ENCODE peak calls at places on chromosome 7, in five cellular contexts. One of them, this sample, is unnamed.

GRCh38 chr7:36746347-36746746 is 22.1 kb upstream of the AOAH start:
- DNase-seq in effector CD4-positive, alpha-beta T cell: no peak
- DNase-seq in EH: peak
- DNase-seq in neural crest cell: no peak
- DNase-seq in occipital lobe: no peak
- DNase-seq in this sample: no peak

GRCh38 chr7:55534262-55534915 is 37.9 kb downstream of the VOPP1 start:
- DNase-seq in effector CD4-positive, alpha-beta T cell: peak
- DNase-seq in EH: peak
- DNase-seq in neural crest cell: no peak
- DNase-seq in occipital lobe: no peak
- DNase-seq in this sample: peak

GRCh38 chr7:47809387-47809786 is 138.9 kb downstream of the PKD1L1 start:
- DNase-seq in effector CD4-positive, alpha-beta T cell: no peak
- DNase-seq in EH: no peak
- DNase-seq in neural crest cell: no peak
- DNase-seq in occipital lobe: no peak
- DNase-seq in this sample: no peak

GRCh38 chr7:64965594-64965993 is 25.2 kb downstream of the ZNF117 start:
- DNase-seq in effector CD4-positive, alpha-beta T cell: no peak
- DNase-seq in EH: no peak
- DNase-seq in neural crest cell: no peak
- DNase-seq in occipital lobe: no peak
- DNase-seq in this sample: no peak

GRCh38 chr7:39609462-39610149 is 13.8 kb upstream of the RALA start:
- DNase-seq in effector CD4-positive, alpha-beta T cell: no peak
- DNase-seq in EH: no peak
- DNase-seq in neural crest cell: peak
- DNase-seq in occipital lobe: no peak
- DNase-seq in this sample: no peak

GRCh38 chr7:137950967-137951366 is 50.9 kb downstream of the CREB3L2 start:
- DNase-seq in effector CD4-positive, alpha-beta T cell: no peak
- DNase-seq in EH: no peak
- DNase-seq in neural crest cell: no peak
- DNase-seq in occipital lobe: no peak
- DNase-seq in this sample: no peak

GRCh38 chr7:90897961-90898469 is 301.9 kb downstream of the CDK14 start:
- DNase-seq in effector CD4-positive, alpha-beta T cell: no peak
- DNase-seq in EH: no peak
- DNase-seq in neural crest cell: no peak
- DNase-seq in occipital lobe: no peak
- DNase-seq in this sample: no peak

GRCh38 chr7:1045038-1045726 is 836 bp downstream of the GPR146 start:
- DNase-seq in effector CD4-positive, alpha-beta T cell: no peak
- DNase-seq in EH: no peak
- DNase-seq in neural crest cell: no peak
- DNase-seq in occipital lobe: no peak
- DNase-seq in this sample: no peak

GRCh38 chr7:142696456-142697179 is 52.7 kb upstream of the PRSS1 start:
- DNase-seq in effector CD4-positive, alpha-beta T cell: no peak
- DNase-seq in EH: no peak
- DNase-seq in neural crest cell: no peak
- DNase-seq in occipital lobe: no peak
- DNase-seq in this sample: no peak

GRCh38 chr7:136293272-136293671 is 316.1 kb upstream of the MTPN start:
- DNase-seq in effector CD4-positive, alpha-beta T cell: no peak
- DNase-seq in EH: no peak
- DNase-seq in neural crest cell: no peak
- DNase-seq in occipital lobe: no peak
- DNase-seq in this sample: no peak

GRCh38 chr7:28362812-28363211 is 49.5 kb upstream of the CREB5 start:
- DNase-seq in effector CD4-positive, alpha-beta T cell: no peak
- DNase-seq in EH: no peak
- DNase-seq in neural crest cell: no peak
- DNase-seq in occipital lobe: no peak
- DNase-seq in this sample: no peak

GRCh38 chr7:155193716-155194115 is 104.0 kb upstream of the INSIG1 start:
- DNase-seq in effector CD4-positive, alpha-beta T cell: no peak
- DNase-seq in EH: no peak
- DNase-seq in neural crest cell: no peak
- DNase-seq in occipital lobe: no peak
- DNase-seq in this sample: no peak

GRCh38 chr7:136884492-136884891 is 16.0 kb downstream of the CHRM2 start:
- DNase-seq in effector CD4-positive, alpha-beta T cell: no peak
- DNase-seq in EH: no peak
- DNase-seq in neural crest cell: no peak
- DNase-seq in occipital lobe: no peak
- DNase-seq in this sample: no peak

GRCh38 chr7:37657798-37658197 is 25.8 kb upstream of the GPR141 start:
- DNase-seq in effector CD4-positive, alpha-beta T cell: no peak
- DNase-seq in EH: no peak
- DNase-seq in neural crest cell: no peak
- DNase-seq in occipital lobe: no peak
- DNase-seq in this sample: no peak

GRCh38 chr7:48304641-48305040 is 133.4 kb downstream of the ABCA13 start:
- DNase-seq in effector CD4-positive, alpha-beta T cell: no peak
- DNase-seq in EH: no peak
- DNase-seq in neural crest cell: no peak
- DNase-seq in occipital lobe: no peak
- DNase-seq in this sample: no peak

GRCh38 chr7:120373174-120373573 is 100.2 kb downstream of the KCND2 start:
- DNase-seq in effector CD4-positive, alpha-beta T cell: no peak
- DNase-seq in EH: no peak
- DNase-seq in neural crest cell: no peak
- DNase-seq in occipital lobe: no peak
- DNase-seq in this sample: no peak

GRCh38 chr7:134703781-134704180 is 57.1 kb downstream of the BPGM start:
- DNase-seq in effector CD4-positive, alpha-beta T cell: no peak
- DNase-seq in EH: peak
- DNase-seq in neural crest cell: no peak
- DNase-seq in occipital lobe: no peak
- DNase-seq in this sample: no peak

GRCh38 chr7:142563470-142563869 is 185.8 kb upstream of the PRSS1 start:
- DNase-seq in effector CD4-positive, alpha-beta T cell: no peak
- DNase-seq in EH: peak
- DNase-seq in neural crest cell: no peak
- DNase-seq in occipital lobe: no peak
- DNase-seq in this sample: peak

GRCh38 chr7:2956076-2956475 is 87.6 kb downstream of the CARD11 start:
- DNase-seq in effector CD4-positive, alpha-beta T cell: no peak
- DNase-seq in EH: no peak
- DNase-seq in neural crest cell: no peak
- DNase-seq in occipital lobe: no peak
- DNase-seq in this sample: no peak

GRCh38 chr7:126657599-126658358 is 595.0 kb downstream of the GRM8 start:
- DNase-seq in effector CD4-positive, alpha-beta T cell: no peak
- DNase-seq in EH: no peak
- DNase-seq in neural crest cell: no peak
- DNase-seq in occipital lobe: no peak
- DNase-seq in this sample: no peak

GRCh38 chr7:157962458-157963306 is 624.9 kb downstream of the PTPRN2 start:
- DNase-seq in effector CD4-positive, alpha-beta T cell: no peak
- DNase-seq in EH: no peak
- DNase-seq in neural crest cell: no peak
- DNase-seq in occipital lobe: no peak
- DNase-seq in this sample: no peak

GRCh38 chr7:33421384-33421783 is 292.0 kb downstream of the BBS9 start:
- DNase-seq in effector CD4-positive, alpha-beta T cell: no peak
- DNase-seq in EH: peak
- DNase-seq in neural crest cell: no peak
- DNase-seq in occipital lobe: no peak
- DNase-seq in this sample: no peak

GRCh38 chr7:29309041-29309860 is 114.7 kb downstream of the CHN2 start:
- DNase-seq in effector CD4-positive, alpha-beta T cell: no peak
- DNase-seq in EH: no peak
- DNase-seq in neural crest cell: no peak
- DNase-seq in occipital lobe: no peak
- DNase-seq in this sample: no peak

GRCh38 chr7:18866359-18867036 is 250.9 kb downstream of the TWIST1 start:
- DNase-seq in effector CD4-positive, alpha-beta T cell: no peak
- DNase-seq in EH: peak
- DNase-seq in neural crest cell: no peak
- DNase-seq in occipital lobe: no peak
- DNase-seq in this sample: no peak

GRCh38 chr7:68224041-68224534 is 1227.5 kb downstream of the TYW1 start:
- DNase-seq in effector CD4-positive, alpha-beta T cell: no peak
- DNase-seq in EH: no peak
- DNase-seq in neural crest cell: peak
- DNase-seq in occipital lobe: no peak
- DNase-seq in this sample: peak

GRCh38 chr7:132158841-132159240 is 417.4 kb downstream of the PLXNA4 start:
- DNase-seq in effector CD4-positive, alpha-beta T cell: no peak
- DNase-seq in EH: no peak
- DNase-seq in neural crest cell: no peak
- DNase-seq in occipital lobe: no peak
- DNase-seq in this sample: no peak

GRCh38 chr7:112421666-112422486 is 28.4 kb upstream of the IFRD1 start:
- DNase-seq in effector CD4-positive, alpha-beta T cell: no peak
- DNase-seq in EH: no peak
- DNase-seq in neural crest cell: no peak
- DNase-seq in occipital lobe: no peak
- DNase-seq in this sample: no peak

GRCh38 chr7:88015309-88015708 is 81.3 kb downstream of the ADAM22 start:
- DNase-seq in effector CD4-positive, alpha-beta T cell: no peak
- DNase-seq in EH: no peak
- DNase-seq in neural crest cell: no peak
- DNase-seq in occipital lobe: no peak
- DNase-seq in this sample: no peak

GRCh38 chr7:142301923-142302550 is 44.2 kb upstream of the PRSS58 start:
- DNase-seq in effector CD4-positive, alpha-beta T cell: no peak
- DNase-seq in EH: no peak
- DNase-seq in neural crest cell: no peak
- DNase-seq in occipital lobe: no peak
- DNase-seq in this sample: no peak

GRCh38 chr7:27661776-27662489 is 750 bp downstream of the HIBADH start:
- DNase-seq in effector CD4-positive, alpha-beta T cell: peak
- DNase-seq in EH: peak
- DNase-seq in neural crest cell: peak
- DNase-seq in occipital lobe: peak
- DNase-seq in this sample: peak

GRCh38 chr7:99083068-99083651 is 60.7 kb downstream of the SMURF1 start:
- DNase-seq in effector CD4-positive, alpha-beta T cell: no peak
- DNase-seq in EH: peak
- DNase-seq in neural crest cell: no peak
- DNase-seq in occipital lobe: no peak
- DNase-seq in this sample: no peak

GRCh38 chr7:138987686-138988085 is 6.5 kb upstream of the KIAA1549 start:
- DNase-seq in effector CD4-positive, alpha-beta T cell: no peak
- DNase-seq in EH: no peak
- DNase-seq in neural crest cell: no peak
- DNase-seq in occipital lobe: no peak
- DNase-seq in this sample: no peak

GRCh38 chr7:149130572-149131198 is 4.6 kb upstream of the ZNF425 start:
- DNase-seq in effector CD4-positive, alpha-beta T cell: no peak
- DNase-seq in EH: no peak
- DNase-seq in neural crest cell: no peak
- DNase-seq in occipital lobe: no peak
- DNase-seq in this sample: no peak

GRCh38 chr7:139648617-139648932 is 125.1 kb downstream of the CLEC2L start:
- DNase-seq in effector CD4-positive, alpha-beta T cell: no peak
- DNase-seq in EH: no peak
- DNase-seq in neural crest cell: no peak
- DNase-seq in occipital lobe: no peak
- DNase-seq in this sample: no peak

GRCh38 chr7:138429577-138430250 is 30.3 kb upstream of the TRIM24 start:
- DNase-seq in effector CD4-positive, alpha-beta T cell: no peak
- DNase-seq in EH: no peak
- DNase-seq in neural crest cell: no peak
- DNase-seq in occipital lobe: no peak
- DNase-seq in this sample: no peak

GRCh38 chr7:152145853-152146466 is 120.5 kb downstream of the GALNT11 start:
- DNase-seq in effector CD4-positive, alpha-beta T cell: no peak
- DNase-seq in EH: peak
- DNase-seq in neural crest cell: no peak
- DNase-seq in occipital lobe: no peak
- DNase-seq in this sample: peak

GRCh38 chr7:2000801-2001321 is 231.9 kb downstream of the MAD1L1 start:
- DNase-seq in effector CD4-positive, alpha-beta T cell: no peak
- DNase-seq in EH: no peak
- DNase-seq in neural crest cell: no peak
- DNase-seq in occipital lobe: no peak
- DNase-seq in this sample: no peak

GRCh38 chr7:2798669-2799068 is 45.4 kb downstream of the GNA12 start:
- DNase-seq in effector CD4-positive, alpha-beta T cell: no peak
- DNase-seq in EH: no peak
- DNase-seq in neural crest cell: no peak
- DNase-seq in occipital lobe: no peak
- DNase-seq in this sample: no peak

GRCh38 chr7:50303082-50303893 is 1.2 kb upstream of the IKZF1 start:
- DNase-seq in effector CD4-positive, alpha-beta T cell: no peak
- DNase-seq in EH: no peak
- DNase-seq in neural crest cell: no peak
- DNase-seq in occipital lobe: no peak
- DNase-seq in this sample: no peak